ENCODE peak calls at places on chromosomes 6 and 20, in four cellular contexts. K is IMR-90, E is H9, U is H1. G is an unnamed sample.

GRCh38 chr6:65650086-65650485 is 56.9 kb downstream of the EYS start:
- DNase-seq in K (no peak), U (no peak), E (no peak), G (no peak)

GRCh38 chr6:71489736-71490135 is 201.1 kb downstream of the OGFRL1 start:
- DNase-seq in K (peak), E (peak), U (no peak), G (peak)

GRCh38 chr20:35490736-35491181 is 35.4 kb downstream of the CEP250 start:
- DNase-seq in U (no peak), E (no peak), K (no peak), G (no peak)

GRCh38 chr6:61745994-61746393 is 540.0 kb downstream of the KHDRBS2 start:
- DNase-seq in E (no peak), K (no peak), U (no peak), G (no peak)

GRCh38 chr6:6781172-6781876 is 192.8 kb downstream of the LY86 start:
- DNase-seq in U (no peak), E (no peak), K (peak), G (peak)

GRCh38 chr20:835220-836045 is 1.9 kb downstream of the FAM110A start:
- DNase-seq in K (no peak), E (no peak), U (no peak), G (no peak)

GRCh38 chr20:22414354-22414753 is 170.0 kb downstream of the FOXA2 start:
- DNase-seq in E (no peak), K (no peak), U (no peak), G (no peak)

GRCh38 chr6:13495112-13495765 is 7.8 kb upstream of the GFOD1 start:
- DNase-seq in K (no peak), E (no peak), U (no peak), G (no peak)

GRCh38 chr20:10626896-10627295 is 46.9 kb downstream of the JAG1 start:
- DNase-seq in U (no peak), K (no peak), E (peak), G (no peak)

GRCh38 chr6:89610149-89610642 is 28.4 kb downstream of the LYRM2 start:
- DNase-seq in K (peak), U (no peak), E (peak), G (peak)

GRCh38 chr20:19813839-19814238 is 55.8 kb downstream of the RIN2 start:
- DNase-seq in K (peak), U (no peak), E (no peak), G (no peak)

GRCh38 chr6:26311012-26311384 is 54.0 kb upstream of the BTN3A2 start:
- DNase-seq in K (peak), U (no peak), E (no peak), G (peak)

GRCh38 chr6:12008366-12009179 is 3.5 kb upstream of the HIVEP1 start:
- DNase-seq in U (no peak), K (peak), E (peak), G (peak)

GRCh38 chr20:56515657-56516381 is 8.7 kb upstream of the FAM209A start:
- DNase-seq in U (no peak), E (no peak), K (peak), G (no peak)

GRCh38 chr20:4925842-4926530 is 75.3 kb downstream of the SLC23A2 start:
- DNase-seq in E (no peak), U (no peak), K (peak), G (no peak)

GRCh38 chr6:84061174-84061573 is 27.6 kb downstream of the MRAP2 start:
- DNase-seq in K (no peak), E (no peak), U (no peak), G (no peak)

GRCh38 chr6:15431762-15432495 is 186.1 kb downstream of the JARID2 start:
- DNase-seq in K (peak), E (peak), U (no peak), G (peak)

GRCh38 chr20:45343867-45344721 is 4.1 kb downstream of the SDC4 start:
- DNase-seq in U (no peak), K (peak), E (peak), G (peak)

GRCh38 chr20:10527781-10528180 is 92.7 kb downstream of the SLX4IP start:
- DNase-seq in U (no peak), K (no peak), E (no peak), G (no peak)

GRCh38 chr6:2225422-2226392 is 19.7 kb downstream of the GMDS start:
- DNase-seq in K (no peak), U (no peak), E (no peak), G (no peak)

GRCh38 chr6:158031445-158032353 is 50.0 kb downstream of the SYNJ2 start:
- DNase-seq in K (peak), U (no peak), E (no peak), G (peak)

GRCh38 chr6:158688860-158689259 is 39.0 kb downstream of the SYTL3 start:
- DNase-seq in K (peak), E (no peak), U (no peak), G (no peak)

GRCh38 chr6:111604259-111605099 is 1.2 kb downstream of the TRAF3IP2 start:
- DNase-seq in K (peak), U (no peak), E (no peak), G (peak)

GRCh38 chr20:44959082-44959895 is 908 bp downstream of the TOMM34 start:
- DNase-seq in U (no peak), E (no peak), K (peak), G (peak)

GRCh38 chr20:35561671-35562070 is 19.8 kb downstream of the ERGIC3 start:
- DNase-seq in K (no peak), E (peak), U (no peak), G (peak)

GRCh38 chr6:163263196-163263595 is 151.3 kb upstream of the QKI start:
- DNase-seq in K (no peak), E (no peak), U (no peak), G (no peak)
- H3K56ac ChIP-seq in K (no peak), E (no peak), U (no peak), G (no peak)

GRCh38 chr6:32641122-32641521 is 3.9 kb downstream of the HLA-DQA1 start:
- DNase-seq in U (no peak), E (no peak), K (no peak), G (no peak)

GRCh38 chr6:32637883-32638282 is 677 bp downstream of the HLA-DQA1 start:
- DNase-seq in E (no peak), U (no peak), K (no peak), G (no peak)

GRCh38 chr6:32639440-32640394 is 2.5 kb downstream of the HLA-DQA1 start:
- DNase-seq in E (no peak), K (no peak), U (no peak), G (no peak)

GRCh38 chr6:32637219-32637880 is at the start of gene HLA-DQA1:
- DNase-seq in U (no peak), E (no peak), K (no peak), G (no peak)

GRCh38 chr6:32638521-32639219 is 1.5 kb downstream of the HLA-DQA1 start:
- DNase-seq in E (no peak), U (no peak), K (no peak), G (no peak)
- H3K56ac ChIP-seq in E (no peak), U (no peak), K (no peak), G (no peak)

GRCh38 chr6:5510734-5511133 is 249.4 kb downstream of the FARS2 start:
- DNase-seq in K (no peak), E (no peak), U (no peak), G (no peak)

GRCh38 chr6:5510331-5510730 is 249.0 kb downstream of the FARS2 start:
- DNase-seq in K (no peak), E (peak), U (no peak), G (no peak)

GRCh38 chr6:5506575-5506974 is 245.3 kb downstream of the FARS2 start:
- DNase-seq in U (no peak), E (no peak), K (no peak), G (no peak)

GRCh38 chr6:5507056-5507722 is 245.9 kb downstream of the FARS2 start:
- DNase-seq in E (no peak), K (no peak), U (no peak), G (no peak)

DNA sequence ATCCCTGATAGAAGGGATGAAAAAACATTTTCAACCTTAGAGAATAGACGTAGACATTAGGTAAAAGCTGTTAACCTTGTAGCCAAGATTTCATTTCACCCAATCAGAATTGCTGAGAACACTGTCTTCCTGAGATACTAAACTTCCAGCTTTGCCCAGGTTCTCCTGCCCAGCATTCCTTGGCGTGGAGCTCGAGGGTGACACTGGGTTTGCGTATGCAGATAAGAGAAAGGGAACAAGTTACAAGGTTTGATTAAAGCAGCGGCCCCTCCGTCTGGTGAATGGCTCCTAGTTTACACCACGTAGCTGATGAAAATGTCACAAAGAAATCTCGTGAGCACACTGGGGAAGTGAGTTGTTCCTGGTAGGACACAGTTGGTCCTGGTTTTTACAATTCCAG is 247.8 kb downstream of the FARS2 start:
- DNase-seq in U (no peak), K (no peak), E (no peak), G (no peak)
- H3K56ac ChIP-seq in U (no peak), K (no peak), E (no peak), G (no peak)

DNA sequence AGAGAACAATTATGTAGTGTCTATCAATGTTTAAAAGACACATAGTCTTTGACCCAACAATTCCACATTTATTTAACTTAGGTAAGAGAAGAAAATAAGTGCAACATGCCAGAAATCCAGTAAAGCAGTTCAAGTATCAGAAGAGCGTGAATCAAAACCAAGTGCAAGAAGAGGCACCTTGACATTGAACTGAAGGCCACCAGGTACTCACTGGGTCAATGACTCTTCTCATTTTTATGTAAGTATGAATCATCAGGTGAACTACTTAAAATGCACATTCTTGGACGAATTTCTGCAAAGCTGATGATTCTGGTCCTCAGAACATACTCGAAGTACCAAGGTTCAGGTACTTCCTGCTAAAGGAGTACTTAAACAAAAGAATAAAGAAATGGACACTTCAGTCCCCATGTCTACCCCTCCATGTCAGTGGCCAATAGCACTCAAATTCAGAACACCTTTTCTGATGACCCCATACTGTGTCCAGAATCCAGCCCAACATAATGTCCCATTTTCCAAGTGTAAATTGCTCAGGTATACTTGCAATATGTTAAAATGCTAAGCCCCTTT is 481.9 kb downstream of the GJA1 start:
- DNase-seq in U (no peak), K (no peak), E (no peak), G (no peak)
- H3K56ac ChIP-seq in U (no peak), K (no peak), E (no peak), G (no peak)

GRCh38 chr6:169989594-169989993 is 238.2 kb downstream of the ERMARD start:
- DNase-seq in K (no peak), U (no peak), E (no peak), G (no peak)
- H3K56ac ChIP-seq in K (no peak), U (no peak), E (no peak), G (no peak)

DNA sequence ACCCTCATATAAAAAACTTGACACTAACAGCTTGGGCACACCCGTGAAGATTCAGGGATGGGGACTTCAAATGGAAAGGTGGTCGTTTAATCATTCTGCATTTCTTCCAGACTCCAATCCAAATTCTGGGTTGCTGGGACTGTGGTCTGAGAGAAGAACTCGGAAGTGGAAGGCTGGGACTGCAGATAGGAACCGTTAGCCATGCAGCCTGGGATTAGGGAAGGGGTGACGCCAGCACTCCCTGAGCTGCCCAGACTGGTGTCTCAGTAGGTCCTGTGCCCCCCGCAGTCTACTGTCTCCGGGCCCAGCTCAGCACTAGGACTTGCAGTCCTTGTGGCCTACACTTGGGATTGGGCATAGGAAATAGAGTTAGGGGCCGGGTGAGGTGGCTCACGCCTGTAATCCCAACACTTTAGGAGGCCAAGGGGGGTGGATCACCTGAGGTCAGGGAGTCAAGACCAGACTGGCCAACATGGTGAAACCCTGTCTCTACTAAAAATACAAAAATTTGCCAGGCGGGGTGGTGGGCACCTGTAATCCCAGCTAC is 511 bp upstream of the CLIC1 start:
- DNase-seq in K (no peak), E (peak), U (no peak), G (no peak)
- H3K56ac ChIP-seq in K (peak), E (no peak), U (no peak), G (peak)

GRCh38 chr20:18481596-18481995 is 14.4 kb downstream of the POLR3F start:
- DNase-seq in K (no peak), E (no peak), U (no peak), G (no peak)

GRCh38 chr20:18477218-18477617 is 10.0 kb downstream of the POLR3F start:
- DNase-seq in K (no peak), U (no peak), E (no peak), G (no peak)

DNA sequence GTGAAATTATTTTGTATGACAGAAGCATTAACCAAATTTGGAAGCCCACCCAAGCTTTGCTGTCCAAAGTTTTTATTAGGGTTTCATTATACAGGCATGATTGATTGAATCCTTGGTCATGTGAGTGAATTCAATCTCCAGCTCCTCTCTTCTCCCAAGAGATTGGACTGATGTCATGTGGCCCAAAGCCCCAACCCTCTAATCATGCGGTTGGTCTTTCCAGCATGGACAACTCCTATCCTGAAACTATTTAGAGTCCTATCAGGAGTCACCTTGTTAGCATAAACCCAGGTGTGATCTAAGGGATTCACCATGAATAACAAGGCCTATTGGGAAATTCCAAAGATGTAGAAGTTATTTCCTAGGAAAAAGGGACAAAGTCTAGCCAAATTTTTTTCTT is 10.6 kb downstream of the POLR3F start:
- DNase-seq in E (no peak), K (no peak), U (no peak), G (peak)
- H3K56ac ChIP-seq in E (no peak), K (peak), U (no peak), G (no peak)

G was measured in mesendoderm.